ENCODE peak calls at places on chromosomes 4 and X, in eight cellular contexts. F, C, B, G, J, A, O and P are unnamed samples.
A peak's percentile ranks its signal among the peaks of the same experiment; 100 is the strongest.

GRCh38 chr4:145954924-145955339 is 16.3 kb upstream of the ZNF827 start:
- DNase-seq in F (peak; percentile 77), C (no peak), B (no peak), G (peak; percentile 80), J (no peak), A (no peak), O (no peak), P (no peak)

GRCh38 chrX:68910743-68911142 is 81.9 kb downstream of the EFNB1 start:
- DNase-seq in F (no peak), C (no peak), B (no peak), G (no peak), J (no peak), A (no peak), O (no peak), P (no peak)

GRCh38 chr4:151997461-151997860 is 236.7 kb upstream of the GATB start:
- DNase-seq in F (no peak), C (no peak), B (no peak), G (no peak), J (no peak), A (no peak), O (no peak), P (no peak)

GRCh38 chr4:86446996-86447395 is 87.1 kb upstream of the MAPK10 start:
- DNase-seq in F (no peak), C (no peak), B (no peak), G (no peak), J (no peak), A (no peak), O (no peak), P (no peak)

GRCh38 chr4:62006108-62006507 is 806.0 kb downstream of the ADGRL3 start:
- DNase-seq in F (no peak), C (peak; percentile 37), B (no peak), G (no peak), J (no peak), A (no peak), O (no peak), P (no peak)

GRCh38 chrX:84170931-84171330 is 17.1 kb downstream of the RPS6KA6 start:
- DNase-seq in F (no peak), C (no peak), B (no peak), G (no peak), J (no peak), A (no peak), O (no peak), P (no peak)

GRCh38 chr4:96652158-96652557 is 812.3 kb downstream of the PDHA2 start:
- DNase-seq in F (peak; percentile 2), C (no peak), B (no peak), G (no peak), J (no peak), A (no peak), O (no peak), P (no peak)

GRCh38 chrX:4240541-4241194 is 527.2 kb upstream of the PRKX start:
- DNase-seq in F (no peak), C (no peak), B (no peak), G (no peak), J (no peak), A (no peak), O (no peak), P (no peak)

GRCh38 chr4:7377223-7377865 is 57.4 kb downstream of the PSAPL1 start:
- DNase-seq in F (no peak), C (no peak), B (no peak), G (no peak), J (no peak), A (no peak), O (no peak), P (no peak)

GRCh38 chr4:139279723-139280620 is at the start of gene MGARP:
- DNase-seq in F (no peak), C (peak; percentile 89), B (peak; percentile 60), G (peak; percentile 43), J (peak; percentile 25), A (peak; percentile 54), O (no peak), P (no peak)

GRCh38 chrX:69264134-69264533 is 98.9 kb upstream of the PJA1 start:
- DNase-seq in F (no peak), C (peak; percentile 91), B (no peak), G (no peak), J (no peak), A (no peak), O (no peak), P (no peak)

GRCh38 chr4:137523329-137523728 is 9.0 kb downstream of the PCDH18 start:
- DNase-seq in F (no peak), C (no peak), B (no peak), G (no peak), J (no peak), A (no peak), O (no peak), P (no peak)

GRCh38 chr4:15455290-15455689 is 14.4 kb upstream of the CC2D2A start:
- DNase-seq in F (no peak), C (no peak), B (no peak), G (peak; percentile 84), J (no peak), A (no peak), O (no peak), P (no peak)

GRCh38 chrX:23334536-23334870 is at the start of gene PTCHD1:
- DNase-seq in F (no peak), C (no peak), B (no peak), G (no peak), J (no peak), A (peak; percentile 5), O (no peak), P (no peak)

GRCh38 chr4:95204267-95204835 is 344.4 kb downstream of the UNC5C start:
- DNase-seq in F (no peak), C (no peak), B (peak; percentile 36), G (no peak), J (no peak), A (no peak), O (no peak), P (no peak)

GRCh38 chrX:109886122-109886761 is 116.7 kb upstream of the TMEM164 start:
- DNase-seq in F (no peak), C (peak; percentile 38), B (peak; percentile 52), G (peak; percentile 66), J (peak; percentile 54), A (peak; percentile 46), O (no peak), P (no peak)
- TF ChIP-seq CTCF in F (peak; percentile 78), C (peak; percentile 85), B (peak; percentile 37), G (peak; percentile 71), J (peak; percentile 82), A (peak; percentile 77), O (peak; percentile 37), P (peak; percentile 84)

GRCh38 chr4:58732973-58733372 is 1622.8 kb upstream of the IGFBP7 start:
- DNase-seq in F (no peak), C (no peak), B (no peak), G (no peak), J (no peak), A (no peak), O (no peak), P (no peak)
- TF ChIP-seq CTCF in F (no peak), C (peak; percentile 31), B (no peak), G (no peak), J (no peak), A (no peak), O (no peak), P (no peak)

DNA sequence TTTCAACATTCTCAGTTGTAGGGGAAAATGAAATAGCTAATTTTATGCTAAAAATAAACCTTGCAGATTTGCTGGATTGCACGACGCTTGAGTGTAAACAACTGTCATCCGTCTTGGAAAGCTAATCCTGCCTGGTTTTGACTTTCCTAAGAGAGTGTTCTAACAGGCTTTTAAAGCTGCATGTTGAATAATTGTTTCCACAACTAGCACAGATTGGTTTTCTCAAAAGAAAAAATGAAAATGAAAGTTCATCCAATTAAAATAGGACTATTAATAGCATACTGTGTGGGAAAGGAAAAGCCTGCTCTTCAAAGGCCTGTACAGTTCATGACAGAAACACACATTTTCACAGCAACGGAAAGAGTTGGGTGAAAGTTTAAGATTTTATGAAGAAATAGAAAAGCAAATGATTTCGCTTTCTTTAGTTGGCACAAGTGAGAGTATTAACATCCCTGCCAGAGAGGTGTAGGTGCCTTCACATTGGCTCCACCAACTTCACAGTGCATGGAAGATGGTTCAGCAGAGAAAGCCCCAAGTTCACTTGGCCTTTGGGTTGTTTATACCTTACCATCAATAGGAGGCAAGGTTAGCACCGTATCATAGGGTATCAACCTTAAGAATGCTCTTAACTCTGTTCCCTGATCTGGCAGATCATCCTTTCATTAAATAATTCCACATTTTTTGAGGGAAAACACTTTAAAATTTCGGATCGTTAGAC is 140.0 kb upstream of the GUCY1A1 start:
- DNase-seq in F (no peak), C (no peak), B (no peak), G (peak; percentile 44), J (no peak), A (no peak), O (no peak), P (no peak)
- TF ChIP-seq CTCF in F (no peak), C (no peak), B (no peak), G (no peak), J (no peak), A (no peak), O (no peak), P (no peak)

GRCh38 chr4:47762376-47763266 is 75.2 kb downstream of the CORIN start:
- DNase-seq in F (no peak), C (no peak), B (no peak), G (no peak), J (no peak), A (no peak), O (no peak), P (no peak)
- TF ChIP-seq CTCF in F (peak; percentile 20), C (no peak), B (no peak), G (no peak), J (no peak), A (no peak), O (no peak), P (no peak)

DNA sequence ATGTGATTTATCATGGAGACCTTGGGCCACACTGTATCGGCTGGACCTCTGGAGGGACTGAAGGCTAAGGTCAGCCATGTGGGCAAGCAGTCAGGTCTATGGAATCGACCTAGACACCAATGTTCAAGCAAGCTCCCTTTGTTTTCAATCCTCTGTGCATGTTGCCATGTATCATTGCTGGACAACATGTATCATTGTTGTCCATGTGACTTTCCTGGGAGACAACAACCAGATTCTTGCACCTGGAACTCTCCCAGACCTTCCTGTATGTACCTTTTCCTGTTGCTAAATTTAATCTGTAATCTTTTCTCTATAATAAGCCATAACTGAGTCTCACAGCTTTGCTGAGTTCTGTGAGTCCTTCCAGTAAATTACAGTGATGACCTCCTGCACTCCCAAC is 329.4 kb upstream of the BOD1L1 start:
- DNase-seq in F (no peak), C (no peak), B (no peak), G (no peak), J (no peak), A (no peak), O (no peak), P (no peak)
- TF ChIP-seq CTCF in F (no peak), C (no peak), B (no peak), G (no peak), J (no peak), A (no peak), O (no peak), P (no peak)

GRCh38 chrX:153926863-153927685 is 1.0 kb upstream of the ARHGAP4 start:
- DNase-seq in F (no peak), C (peak; percentile 61), B (peak; percentile 32), G (peak; percentile 44), J (peak; percentile 92), A (peak; percentile 86), O (peak; percentile 64), P (peak; percentile 84)
- TF ChIP-seq CTCF in F (no peak), C (no peak), B (no peak), G (no peak), J (no peak), A (no peak), O (no peak), P (peak; percentile 6)